ENCODE peak calls at places on chromosomes 5 and 9, in six cellular contexts. One of them, this sample, is unnamed.

GRCh38 chr5:169100735-169101075 is 200.2 kb downstream of the SLIT3 start:
- DNase-seq in IMR-90: no peak
- DNase-seq in neuronal stem cell: no peak
- DNase-seq in H9: no peak
- DNase-seq in H1: no peak
- DNase-seq in trophoblast cell: no peak
- DNase-seq in this sample: peak; percentile 5

GRCh38 chr5:157744055-157745011 is 821 bp downstream of the LSM11 start:
- DNase-seq in IMR-90: no peak
- DNase-seq in neuronal stem cell: no peak
- DNase-seq in H9: no peak
- DNase-seq in H1: no peak
- DNase-seq in trophoblast cell: peak; percentile 16
- DNase-seq in this sample: peak; percentile 30

GRCh38 chr5:76292923-76293322 is 110.2 kb upstream of the IQGAP2 start:
- DNase-seq in IMR-90: no peak
- DNase-seq in neuronal stem cell: no peak
- DNase-seq in H9: no peak
- DNase-seq in H1: no peak
- DNase-seq in trophoblast cell: no peak
- DNase-seq in this sample: no peak

GRCh38 chr9:98906273-98907040 is 37.2 kb upstream of the COL15A1 start:
- DNase-seq in IMR-90: peak; percentile 46
- DNase-seq in neuronal stem cell: no peak
- DNase-seq in H9: no peak
- DNase-seq in H1: peak; percentile 29
- DNase-seq in trophoblast cell: peak; percentile 94
- DNase-seq in this sample: peak; percentile 54

GRCh38 chr5:176994460-176995121 is 12.0 kb downstream of the UIMC1 start:
- DNase-seq in IMR-90: peak; percentile 60
- DNase-seq in neuronal stem cell: no peak
- DNase-seq in H9: no peak
- DNase-seq in H1: no peak
- DNase-seq in trophoblast cell: peak; percentile 97
- DNase-seq in this sample: peak; percentile 57

GRCh38 chr9:76751011-76751410 is 13.2 kb upstream of the PCA3 start:
- DNase-seq in IMR-90: no peak
- DNase-seq in neuronal stem cell: no peak
- DNase-seq in H9: no peak
- DNase-seq in H1: no peak
- DNase-seq in trophoblast cell: no peak
- DNase-seq in this sample: no peak

GRCh38 chr9:18721267-18722079 is 247.5 kb downstream of the ADAMTSL1 start:
- DNase-seq in IMR-90: no peak
- DNase-seq in neuronal stem cell: no peak
- DNase-seq in H9: no peak
- DNase-seq in H1: no peak
- DNase-seq in trophoblast cell: no peak
- DNase-seq in this sample: no peak

GRCh38 chr5:98365126-98365525 is 408.3 kb upstream of the RGMB start:
- DNase-seq in IMR-90: no peak
- DNase-seq in neuronal stem cell: no peak
- DNase-seq in H9: no peak
- DNase-seq in H1: no peak
- DNase-seq in trophoblast cell: no peak
- DNase-seq in this sample: no peak

GRCh38 chr9:82436480-82436879 is 447.9 kb downstream of the SPATA31D1 start:
- DNase-seq in IMR-90: peak; percentile 41
- DNase-seq in neuronal stem cell: no peak
- DNase-seq in H9: no peak
- DNase-seq in H1: no peak
- DNase-seq in trophoblast cell: no peak
- DNase-seq in this sample: no peak

GRCh38 chr5:35430381-35431162 is 187.1 kb upstream of the SPEF2 start:
- DNase-seq in IMR-90: no peak
- DNase-seq in neuronal stem cell: no peak
- DNase-seq in H9: no peak
- DNase-seq in H1: no peak
- DNase-seq in trophoblast cell: peak; percentile 88
- DNase-seq in this sample: no peak

GRCh38 chr9:106828965-106829364 is 34.0 kb upstream of the ZNF462 start:
- DNase-seq in IMR-90: no peak
- DNase-seq in neuronal stem cell: no peak
- DNase-seq in H9: no peak
- DNase-seq in H1: no peak
- DNase-seq in trophoblast cell: no peak
- DNase-seq in this sample: no peak

GRCh38 chr5:9112520-9113291 is 433.2 kb downstream of the SEMA5A start:
- DNase-seq in IMR-90: peak; percentile 62
- DNase-seq in neuronal stem cell: no peak
- DNase-seq in H9: no peak
- DNase-seq in H1: no peak
- DNase-seq in trophoblast cell: no peak
- DNase-seq in this sample: no peak

GRCh38 chr5:59506285-59506877 is 387.1 kb downstream of the PDE4D start:
- DNase-seq in IMR-90: peak; percentile 28
- DNase-seq in neuronal stem cell: no peak
- DNase-seq in H9: no peak
- DNase-seq in H1: no peak
- DNase-seq in trophoblast cell: peak; percentile 67
- DNase-seq in this sample: peak; percentile 35

GRCh38 chr5:174281089-174281488 is 235.6 kb downstream of the NSG2 start:
- DNase-seq in IMR-90: no peak
- DNase-seq in neuronal stem cell: no peak
- DNase-seq in H9: no peak
- DNase-seq in H1: no peak
- DNase-seq in trophoblast cell: no peak
- DNase-seq in this sample: no peak

GRCh38 chr5:92945630-92946097 is 635.4 kb downstream of the NR2F1-AS1 start:
- DNase-seq in IMR-90: peak; percentile 28
- DNase-seq in neuronal stem cell: no peak
- DNase-seq in H9: no peak
- DNase-seq in H1: no peak
- DNase-seq in trophoblast cell: no peak
- DNase-seq in this sample: no peak

GRCh38 chr5:39214912-39215709 is 4.3 kb downstream of the FYB1 start:
- DNase-seq in IMR-90: no peak
- DNase-seq in neuronal stem cell: no peak
- DNase-seq in H9: no peak
- DNase-seq in H1: no peak
- DNase-seq in trophoblast cell: no peak
- DNase-seq in this sample: no peak

GRCh38 chr9:128100581-128100980 is 26.9 kb downstream of the PTGES2 start:
- DNase-seq in IMR-90: no peak
- DNase-seq in neuronal stem cell: no peak
- DNase-seq in H9: no peak
- DNase-seq in H1: no peak
- DNase-seq in trophoblast cell: no peak
- DNase-seq in this sample: no peak

GRCh38 chr9:69785757-69786156 is 25.9 kb upstream of the PTAR1 start:
- DNase-seq in IMR-90: peak; percentile 78
- DNase-seq in neuronal stem cell: no peak
- DNase-seq in H9: no peak
- DNase-seq in H1: no peak
- DNase-seq in trophoblast cell: peak; percentile 6
- DNase-seq in this sample: peak; percentile 76

GRCh38 chr5:7094626-7095025 is 301.3 kb upstream of the ADCY2 start:
- DNase-seq in IMR-90: no peak
- DNase-seq in neuronal stem cell: peak; percentile 71
- DNase-seq in H9: peak; percentile 44
- DNase-seq in H1: peak; percentile 73
- DNase-seq in trophoblast cell: peak; percentile 55
- DNase-seq in this sample: no peak

GRCh38 chr5:131640043-131640856 is 5.2 kb upstream of the RAPGEF6 start:
- DNase-seq in IMR-90: peak; percentile 62
- DNase-seq in neuronal stem cell: no peak
- DNase-seq in H9: no peak
- DNase-seq in H1: no peak
- DNase-seq in trophoblast cell: no peak
- DNase-seq in this sample: no peak

GRCh38 chr5:142777858-142778257 is 7.7 kb downstream of the ARHGAP26 start:
- DNase-seq in IMR-90: no peak
- DNase-seq in neuronal stem cell: no peak
- DNase-seq in H9: no peak
- DNase-seq in H1: no peak
- DNase-seq in trophoblast cell: peak; percentile 79
- DNase-seq in this sample: no peak

GRCh38 chr9:29697011-29697410 is 2123.7 kb upstream of the C9orf72 start:
- DNase-seq in IMR-90: no peak
- DNase-seq in neuronal stem cell: no peak
- DNase-seq in H9: no peak
- DNase-seq in H1: no peak
- DNase-seq in trophoblast cell: peak; percentile 47
- DNase-seq in this sample: peak; percentile 48

GRCh38 chr9:76638001-76638400 is 126.2 kb upstream of the PCA3 start:
- DNase-seq in IMR-90: no peak
- DNase-seq in neuronal stem cell: no peak
- DNase-seq in H9: no peak
- DNase-seq in H1: no peak
- DNase-seq in trophoblast cell: peak; percentile 93
- DNase-seq in this sample: no peak

GRCh38 chr9:15935661-15936315 is 382.9 kb downstream of the CCDC171 start:
- DNase-seq in IMR-90: no peak
- DNase-seq in neuronal stem cell: no peak
- DNase-seq in H9: no peak
- DNase-seq in H1: no peak
- DNase-seq in trophoblast cell: no peak
- DNase-seq in this sample: no peak

GRCh38 chr9:555493-555892 is 286.0 kb upstream of the DMRT1 start:
- DNase-seq in IMR-90: no peak
- DNase-seq in neuronal stem cell: no peak
- DNase-seq in H9: no peak
- DNase-seq in H1: no peak
- DNase-seq in trophoblast cell: peak; percentile 47
- DNase-seq in this sample: no peak
- H3K18ac ChIP-seq in IMR-90: no peak overlapping the region
- H3K18ac ChIP-seq in neuronal stem cell: no peak overlapping the region
- H3K18ac ChIP-seq in H9: no peak overlapping the region
- H3K18ac ChIP-seq in H1: no peak overlapping the region
- H3K18ac ChIP-seq in trophoblast cell: no peak overlapping the region
- H3K18ac ChIP-seq in this sample: no peak overlapping the region

DNA sequence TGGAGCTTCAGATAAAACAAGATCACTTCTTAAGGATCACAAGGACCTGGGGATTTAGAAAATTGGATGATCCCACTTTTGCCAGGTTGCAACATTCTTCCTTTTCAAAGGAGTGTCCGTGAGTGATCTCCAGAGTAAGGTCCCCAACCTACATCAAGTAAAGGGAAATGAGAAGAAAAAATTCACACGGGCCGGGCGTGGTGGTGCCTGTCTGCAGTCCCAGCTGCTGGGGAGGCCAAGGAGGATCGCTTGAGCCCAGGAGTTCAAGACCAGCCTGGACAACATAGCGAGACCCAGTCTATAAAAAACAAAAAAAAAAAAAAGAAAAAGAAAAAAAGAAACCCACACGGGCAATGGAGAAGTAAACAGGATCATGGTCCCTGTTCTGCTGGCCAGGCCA is 41.2 kb upstream of the COL5A1 start:
- DNase-seq in IMR-90: no peak
- DNase-seq in neuronal stem cell: no peak
- DNase-seq in H9: no peak
- DNase-seq in H1: no peak
- DNase-seq in trophoblast cell: no peak
- DNase-seq in this sample: no peak
- H4K91ac ChIP-seq in IMR-90: peak overlapping the region; percentile 91
- H4K91ac ChIP-seq in neuronal stem cell: no peak overlapping the region
- H4K91ac ChIP-seq in H9: no peak overlapping the region
- H4K91ac ChIP-seq in H1: no peak overlapping the region
- H4K91ac ChIP-seq in trophoblast cell: peak overlapping the region; percentile 96
- H4K91ac ChIP-seq in this sample: peak overlapping the region; percentile 87

GRCh38 chr5:163432527-163432926 is 4.9 kb upstream of the CCNG1 start:
- DNase-seq in IMR-90: no peak
- DNase-seq in neuronal stem cell: no peak
- DNase-seq in H9: no peak
- DNase-seq in H1: no peak
- DNase-seq in trophoblast cell: no peak
- DNase-seq in this sample: no peak
- H3K18ac ChIP-seq in IMR-90: no peak overlapping the region
- H3K18ac ChIP-seq in neuronal stem cell: no peak overlapping the region
- H3K18ac ChIP-seq in H9: no peak overlapping the region
- H3K18ac ChIP-seq in H1: no peak overlapping the region
- H3K18ac ChIP-seq in trophoblast cell: no peak overlapping the region
- H3K18ac ChIP-seq in this sample: no peak overlapping the region

GRCh38 chr5:26329562-26330189 is 708.7 kb downstream of the CDH9 start:
- DNase-seq in IMR-90: no peak
- DNase-seq in neuronal stem cell: peak; percentile 1
- DNase-seq in H9: no peak
- DNase-seq in H1: no peak
- DNase-seq in trophoblast cell: peak; percentile 24
- DNase-seq in this sample: peak; percentile 18
- H4K91ac ChIP-seq in IMR-90: no peak overlapping the region
- H4K91ac ChIP-seq in neuronal stem cell: no peak overlapping the region
- H4K91ac ChIP-seq in H9: no peak overlapping the region
- H4K91ac ChIP-seq in H1: no peak overlapping the region
- H4K91ac ChIP-seq in trophoblast cell: no peak overlapping the region
- H4K91ac ChIP-seq in this sample: no peak overlapping the region

GRCh38 chr5:51060953-51061352 is 322.3 kb upstream of the ISL1 start:
- DNase-seq in IMR-90: no peak
- DNase-seq in neuronal stem cell: no peak
- DNase-seq in H9: no peak
- DNase-seq in H1: no peak
- DNase-seq in trophoblast cell: no peak
- DNase-seq in this sample: no peak
- H3K18ac ChIP-seq in IMR-90: no peak overlapping the region
- H3K18ac ChIP-seq in neuronal stem cell: no peak overlapping the region
- H3K18ac ChIP-seq in H9: no peak overlapping the region
- H3K18ac ChIP-seq in H1: no peak overlapping the region
- H3K18ac ChIP-seq in trophoblast cell: no peak overlapping the region
- H3K18ac ChIP-seq in this sample: no peak overlapping the region

GRCh38 chr9:114587345-114588149 is at the start of gene ATP6V1G1:
- DNase-seq in IMR-90: peak; percentile 99
- DNase-seq in neuronal stem cell: peak; percentile 98
- DNase-seq in H9: peak; percentile 99
- DNase-seq in H1: peak; percentile 96
- DNase-seq in trophoblast cell: peak; percentile 99
- DNase-seq in this sample: peak; percentile 99
- H4K91ac ChIP-seq in IMR-90: peak within 1 kb of the TSS; percentile 93
- H4K91ac ChIP-seq in neuronal stem cell: no peak within 1 kb of the TSS
- H4K91ac ChIP-seq in H9: peak within 1 kb of the TSS; percentile 4
- H4K91ac ChIP-seq in H1: peak within 1 kb of the TSS; percentile 70
- H4K91ac ChIP-seq in trophoblast cell: peak within 1 kb of the TSS; percentile 94
- H4K91ac ChIP-seq in this sample: peak within 1 kb of the TSS; percentile 96

DNA sequence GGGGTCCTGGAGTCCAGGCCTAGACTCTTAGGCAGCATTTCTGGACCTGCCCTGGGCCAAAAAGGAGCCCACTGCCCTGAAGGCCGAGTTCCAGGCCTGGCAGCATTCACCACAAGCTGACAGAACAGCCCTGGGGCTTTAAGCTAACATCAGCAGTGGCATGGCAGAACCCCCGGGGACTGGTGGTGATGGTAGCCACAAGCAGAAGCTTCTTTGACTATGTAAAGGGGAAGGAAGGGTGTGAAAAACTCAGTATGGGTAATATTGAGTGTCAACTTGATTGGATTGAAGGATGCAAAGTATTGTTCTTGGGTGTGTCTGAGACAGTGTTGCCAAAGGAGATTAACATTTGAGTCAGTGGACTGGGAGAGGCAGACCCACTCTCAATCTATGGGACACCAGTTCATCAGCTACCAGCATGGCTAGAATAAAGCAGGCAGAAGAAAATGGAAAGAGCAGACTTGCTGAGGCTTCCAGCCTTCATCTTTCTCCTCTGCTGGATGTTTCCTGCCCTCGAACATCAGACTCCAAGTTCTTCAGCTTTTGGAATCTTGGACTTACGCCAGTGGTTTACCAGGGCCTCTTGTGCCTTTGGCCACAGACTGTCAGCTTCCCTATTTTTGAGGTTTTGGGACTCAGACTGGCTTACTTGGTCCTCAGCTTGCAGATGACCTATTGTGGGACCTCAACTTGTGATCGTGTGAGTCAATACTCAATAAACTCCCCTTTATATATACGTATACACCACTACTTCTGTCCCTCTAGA is 661.0 kb upstream of the C9orf72 start:
- DNase-seq in IMR-90: no peak
- DNase-seq in neuronal stem cell: no peak
- DNase-seq in H9: no peak
- DNase-seq in H1: no peak
- DNase-seq in trophoblast cell: no peak
- DNase-seq in this sample: peak; percentile 12
- H3K18ac ChIP-seq in IMR-90: no peak overlapping the region
- H3K18ac ChIP-seq in neuronal stem cell: peak overlapping the region; percentile 60
- H3K18ac ChIP-seq in H9: no peak overlapping the region
- H3K18ac ChIP-seq in H1: no peak overlapping the region
- H3K18ac ChIP-seq in trophoblast cell: no peak overlapping the region
- H3K18ac ChIP-seq in this sample: no peak overlapping the region

This sample was measured in mesenchymal stem cell.